ENCODE peak calls at places on chromosomes 11 and 22, in seven cellular contexts. Y is uterus, J is body of pancreas, H is sigmoid colon, K is IMR-90, E is right lobe of liver, I is A549. F is an unnamed sample.

GRCh38 chr11:77046060-77046501 is 11.9 kb downstream of the B3GNT6 start:
- DNase-seq in Y (no peak), J (peak), H (peak), K (no peak), E (no peak), I (peak), F (no peak)

GRCh38 chr11:83157755-83158473 is 983 bp downstream of the PCF11 start:
- DNase-seq in Y (peak), J (peak), H (peak), K (peak), E (peak), I (peak), F (peak)

GRCh38 chr22:21943571-21944448 is 8.8 kb downstream of the PPM1F start:
- DNase-seq in Y (no peak), J (no peak), H (no peak), K (no peak), E (peak), I (no peak), F (no peak)

GRCh38 chr11:120055646-120056045 is 82.3 kb downstream of the TRIM29 start:
- DNase-seq in Y (no peak), J (no peak), H (no peak), K (no peak), E (no peak), I (no peak), F (no peak)

GRCh38 chr11:44632466-44633123 is 67.1 kb downstream of the CD82 start:
- DNase-seq in Y (no peak), J (peak), H (peak), K (no peak), E (peak), I (peak), F (no peak)

GRCh38 chr11:129976371-129976770 is 26.3 kb downstream of the PRDM10 start:
- DNase-seq in Y (no peak), J (no peak), H (no peak), K (no peak), E (no peak), I (no peak), F (no peak)

GRCh38 chr11:111633756-111634362 is 31.6 kb downstream of the SIK2 start:
- DNase-seq in Y (no peak), J (no peak), H (no peak), K (peak), E (no peak), I (no peak), F (no peak)

GRCh38 chr11:64967376-64967775 is 4.5 kb downstream of the MAJIN start:
- DNase-seq in Y (no peak), J (no peak), H (no peak), K (no peak), E (no peak), I (no peak), F (no peak)

GRCh38 chr11:78922886-78923625 is 348.4 kb upstream of the NARS2 start:
- DNase-seq in Y (no peak), J (no peak), H (no peak), K (no peak), E (no peak), I (no peak), F (no peak)

GRCh38 chr11:100791873-100792272 is 104.8 kb downstream of the ARHGAP42 start:
- DNase-seq in Y (no peak), J (no peak), H (no peak), K (peak), E (no peak), I (no peak), F (no peak)

GRCh38 chr11:1827095-1827797 is 7.5 kb upstream of the SYT8 start:
- DNase-seq in Y (no peak), J (peak), H (peak), K (peak), E (peak), I (peak), F (peak)

GRCh38 chr22:49685116-49685515 is 142.6 kb downstream of the BRD1 start:
- DNase-seq in Y (no peak), J (no peak), H (no peak), K (no peak), E (no peak), I (no peak), F (no peak)

GRCh38 chr22:42780070-42780540 is 59.4 kb upstream of the A4GALT start:
- DNase-seq in Y (peak), J (peak), H (no peak), K (peak), E (no peak), I (peak), F (peak)

GRCh38 chr11:65821107-65821506 is 12.7 kb upstream of the SNX32 start:
- DNase-seq in Y (no peak), J (no peak), H (no peak), K (no peak), E (peak), I (no peak), F (no peak)

GRCh38 chr11:122746050-122746478 is 90.5 kb downstream of the UBASH3B start:
- DNase-seq in Y (no peak), J (no peak), H (no peak), K (no peak), E (no peak), I (no peak), F (no peak)

GRCh38 chr11:88553204-88553603 is 215.7 kb upstream of the CTSC start:
- DNase-seq in Y (no peak), J (no peak), H (no peak), K (peak), E (no peak), I (no peak), F (no peak)

GRCh38 chr11:125287467-125288232 is 123.1 kb downstream of the PKNOX2 start:
- DNase-seq in Y (peak), J (no peak), H (peak), K (peak), E (no peak), I (no peak), F (no peak)

GRCh38 chr22:30575011-30575671 is 676 bp upstream of the GAL3ST1 start:
- DNase-seq in Y (peak), J (peak), H (no peak), K (peak), E (no peak), I (no peak), F (peak)

GRCh38 chr11:114678125-114679036 is at the start of gene NXPE2:
- DNase-seq in Y (no peak), J (no peak), H (no peak), K (peak), E (no peak), I (peak), F (no peak)

GRCh38 chr11:115920841-115921480 is 416.7 kb upstream of the CADM1 start:
- DNase-seq in Y (no peak), J (no peak), H (no peak), K (no peak), E (no peak), I (no peak), F (no peak)

GRCh38 chr11:128628686-128629085 is 41.3 kb upstream of the ETS1 start:
- DNase-seq in Y (no peak), J (no peak), H (no peak), K (no peak), E (no peak), I (no peak), F (no peak)

GRCh38 chr11:118051611-118052461 is 25.0 kb upstream of the TMPRSS4 start:
- DNase-seq in Y (no peak), J (no peak), H (no peak), K (no peak), E (no peak), I (no peak), F (no peak)

GRCh38 chr11:7630002-7630401 is 43.3 kb downstream of the CYB5R2 start:
- DNase-seq in Y (no peak), J (no peak), H (no peak), K (no peak), E (peak), I (no peak), F (no peak)

GRCh38 chr11:44471603-44472002 is 93.9 kb upstream of the CD82 start:
- DNase-seq in Y (no peak), J (no peak), H (no peak), K (no peak), E (no peak), I (no peak), F (no peak)

GRCh38 chr11:131770801-131771200 is 400.4 kb downstream of the NTM start:
- DNase-seq in Y (no peak), J (no peak), H (no peak), K (peak), E (no peak), I (no peak), F (no peak)

GRCh38 chr11:77214557-77214956 is 86.5 kb downstream of the MYO7A start:
- DNase-seq in Y (no peak), J (no peak), H (no peak), K (no peak), E (no peak), I (no peak), F (no peak)

GRCh38 chr11:73641668-73642067 is 4.7 kb upstream of the PLEKHB1 start:
- DNase-seq in Y (no peak), J (no peak), H (no peak), K (no peak), E (no peak), I (no peak), F (no peak)

GRCh38 chr11:15213471-15214231 is 98.9 kb downstream of the INSC start:
- DNase-seq in Y (no peak), J (no peak), H (no peak), K (no peak), E (no peak), I (no peak), F (no peak)

GRCh38 chr22:48676266-48677167 is 1151.2 kb downstream of the BRD1 start:
- DNase-seq in Y (no peak), J (no peak), H (no peak), K (no peak), E (peak), I (no peak), F (no peak)

GRCh38 chr11:8230921-8231847 is 32.5 kb downstream of the LMO1 start:
- DNase-seq in Y (no peak), J (no peak), H (no peak), K (no peak), E (no peak), I (no peak), F (no peak)

GRCh38 chr22:38866399-38867123 is 5.5 kb downstream of the CBX6 start:
- DNase-seq in Y (no peak), J (no peak), H (peak), K (no peak), E (no peak), I (no peak), F (no peak)
- TF ChIP-seq POLR2A in Y (no peak), J (no peak), H (no peak), K (no peak), E (no peak), I (no peak), F (no peak)

GRCh38 chr11:6096417-6096816 is 11.1 kb upstream of the OR56B4 start:
- DNase-seq in Y (no peak), J (no peak), H (no peak), K (peak), E (no peak), I (no peak), F (no peak)

GRCh38 chr11:6095798-6096197 is 11.7 kb upstream of the OR56B4 start:
- DNase-seq in Y (no peak), J (no peak), H (no peak), K (no peak), E (no peak), I (no peak), F (no peak)

DNA sequence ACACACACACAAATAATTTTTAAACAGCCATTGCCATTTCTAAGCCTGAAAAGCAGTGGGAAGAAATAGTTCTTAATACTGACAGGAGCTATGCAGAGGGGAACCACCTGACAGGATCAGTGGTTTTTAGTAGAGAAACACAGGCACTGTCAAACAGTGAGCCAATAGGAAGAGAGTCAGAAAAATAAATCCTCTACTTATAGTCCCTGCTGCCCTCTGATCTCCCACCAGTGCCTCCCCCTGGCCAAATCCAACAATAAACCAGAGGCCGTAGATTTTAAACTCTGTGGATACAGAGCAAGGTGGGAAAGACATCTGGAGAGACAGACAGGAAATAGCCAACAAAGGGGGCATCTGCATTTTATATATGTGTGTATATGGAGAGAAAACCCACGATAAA is 7.9 kb upstream of the OR56B4 start:
- DNase-seq in Y (no peak), J (no peak), H (no peak), K (no peak), E (no peak), I (no peak), F (no peak)
- H3K27ac ChIP-seq in Y (no peak), J (no peak), H (no peak), K (no peak), E (no peak), I (no peak), F (no peak)

GRCh38 chr11:59174664-59175033 is 2.7 kb downstream of the DTX4 start:
- DNase-seq in Y (no peak), J (no peak), H (no peak), K (peak), E (peak), I (peak), F (no peak)

GRCh38 chr11:59171508-59172322 is at the start of gene DTX4:
- DNase-seq in Y (peak), J (peak), H (peak), K (peak), E (peak), I (peak), F (peak)

GRCh38 chr11:59173080-59173963 is 1.4 kb downstream of the DTX4 start:
- DNase-seq in Y (peak), J (peak), H (no peak), K (peak), E (peak), I (no peak), F (no peak)

GRCh38 chr11:59173964-59174663 is 2.2 kb downstream of the DTX4 start:
- DNase-seq in Y (peak), J (peak), H (peak), K (peak), E (peak), I (no peak), F (no peak)

GRCh38 chr11:59172345-59173079 is 580 bp downstream of the DTX4 start:
- DNase-seq in Y (no peak), J (peak), H (no peak), K (no peak), E (peak), I (no peak), F (no peak)
- TF ChIP-seq POLR2A in Y (no peak), J (no peak), H (no peak), K (no peak), E (no peak), I (no peak), F (no peak)

GRCh38 chr11:32259641-32260081 is 168.8 kb downstream of the RCN1 start:
- DNase-seq in Y (no peak), J (no peak), H (no peak), K (peak), E (no peak), I (peak), F (no peak)
- H3K27ac ChIP-seq in Y (no peak), J (no peak), H (no peak), K (no peak), E (no peak), I (no peak), F (no peak)

GRCh38 chr11:567036-567628 is 6.4 kb downstream of the RASSF7 start:
- DNase-seq in Y (peak), J (no peak), H (no peak), K (no peak), E (peak), I (no peak), F (no peak)

GRCh38 chr11:567629-568258 is 7.0 kb downstream of the RASSF7 start:
- DNase-seq in Y (peak), J (peak), H (no peak), K (no peak), E (peak), I (no peak), F (no peak)

GRCh38 chr11:565921-566509 is 5.2 kb downstream of the RASSF7 start:
- DNase-seq in Y (no peak), J (no peak), H (no peak), K (no peak), E (no peak), I (no peak), F (no peak)

GRCh38 chr11:569273-569885 is 6.9 kb upstream of the PHRF1 start:
- DNase-seq in Y (no peak), J (no peak), H (no peak), K (no peak), E (peak), I (no peak), F (no peak)

DNA sequence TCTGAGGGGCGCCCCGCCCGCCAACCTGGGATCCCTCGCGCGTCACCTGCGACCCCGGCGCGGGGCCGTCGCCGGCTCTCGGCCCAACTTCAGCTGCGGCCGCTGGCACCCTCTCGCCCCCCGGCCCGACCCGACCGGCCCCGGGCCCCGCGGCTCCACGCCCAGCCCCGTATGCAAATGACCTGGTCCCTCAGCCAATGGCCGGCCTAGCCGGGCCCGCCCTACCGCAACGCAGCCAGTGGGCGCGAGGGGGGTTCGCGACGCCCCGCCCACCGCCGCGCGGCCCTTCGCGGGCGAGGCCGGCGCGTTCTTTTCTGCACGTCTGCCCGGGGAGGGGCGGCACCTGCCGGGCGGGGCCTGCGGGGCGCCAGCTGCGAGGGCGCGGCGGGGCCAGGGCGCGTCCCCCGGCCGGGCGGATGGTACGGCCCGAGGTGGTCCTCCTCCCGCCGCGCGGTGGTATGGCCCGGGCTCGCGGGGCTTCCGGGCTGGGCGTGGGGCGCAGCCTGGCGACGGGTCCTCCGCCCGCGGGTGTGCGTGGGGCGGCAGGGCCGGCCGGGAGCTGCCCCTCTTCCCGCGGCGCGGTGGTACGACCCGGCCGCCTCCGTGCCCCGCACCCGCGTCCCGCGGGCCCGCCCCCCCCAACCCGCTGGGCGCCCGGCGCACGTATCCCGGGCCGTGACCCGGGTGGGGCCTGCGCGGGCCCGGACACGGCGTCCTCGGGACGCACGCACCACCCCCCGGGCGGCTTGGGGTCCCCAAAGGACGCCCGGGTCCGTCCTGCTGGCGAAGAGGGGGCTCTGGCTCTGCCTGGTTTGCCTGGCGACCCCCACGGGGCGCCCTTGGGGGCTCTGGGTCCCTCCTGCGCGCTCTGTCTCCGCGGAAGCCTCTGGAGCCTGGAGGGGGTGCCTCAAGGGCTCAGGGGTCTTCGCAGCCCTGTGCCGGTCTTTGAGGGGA is 7.7 kb upstream of the PHRF1 start:
- DNase-seq in Y (peak), J (peak), H (peak), K (peak), E (peak), I (peak), F (peak)
- TF ChIP-seq POLR2A in Y (no peak), J (no peak), H (no peak), K (peak), E (peak), I (peak), F (peak)

GRCh38 chr11:133930053-133930766 is 26.6 kb downstream of the IGSF9B start:
- DNase-seq in Y (no peak), J (no peak), H (no peak), K (no peak), E (no peak), I (no peak), F (no peak)

GRCh38 chr11:133929401-133930052 is 27.2 kb downstream of the IGSF9B start:
- DNase-seq in Y (no peak), J (no peak), H (no peak), K (no peak), E (no peak), I (no peak), F (no peak)

GRCh38 chr11:133927690-133928627 is 28.8 kb downstream of the IGSF9B start:
- DNase-seq in Y (peak), J (peak), H (peak), K (peak), E (peak), I (peak), F (peak)

GRCh38 chr11:133926466-133927246 is 30.1 kb downstream of the IGSF9B start:
- DNase-seq in Y (no peak), J (no peak), H (no peak), K (no peak), E (no peak), I (no peak), F (no peak)

DNA sequence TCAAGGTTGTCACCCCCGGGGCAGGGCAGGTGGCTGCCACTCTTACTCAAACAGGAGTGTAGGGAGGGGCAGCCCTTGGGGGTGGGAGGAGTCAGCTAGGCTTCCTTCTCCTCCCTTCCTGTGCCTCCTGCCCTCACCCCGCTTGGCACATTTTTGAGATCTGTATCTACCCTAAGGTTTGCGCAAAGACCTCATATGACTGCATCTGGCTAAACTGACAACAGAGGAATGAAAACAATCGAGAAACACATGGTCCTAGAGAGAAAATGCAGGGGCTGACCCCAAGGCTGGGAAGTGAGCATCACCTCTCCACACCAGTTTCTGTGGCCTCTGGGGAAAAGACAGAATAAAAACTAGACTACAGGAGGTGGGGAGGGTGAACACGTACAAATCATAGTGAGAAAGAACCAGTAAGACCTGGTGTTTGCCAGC is 28.1 kb downstream of the IGSF9B start:
- DNase-seq in Y (no peak), J (no peak), H (no peak), K (no peak), E (no peak), I (no peak), F (no peak)
- H3K27ac ChIP-seq in Y (no peak), J (no peak), H (peak), K (no peak), E (no peak), I (no peak), F (no peak)

GRCh38 chr11:67507891-67508485 is at the start of gene CDK2AP2:
- DNase-seq in Y (peak), J (peak), H (peak), K (peak), E (peak), I (peak), F (peak)
- TF ChIP-seq POLR2A in Y (peak), J (peak), H (peak), K (peak), E (peak), I (peak), F (peak)